ENCODE peak calls at places on chromosomes 6 and 20, in eight cellular contexts. S is KG1; G is central memory CD8-positive, alpha-beta T cell; I is NCI-H1417; K is HCEC 1CT; O is neuronal stem cell; H is BE2C; C is glutamatergic neuron. A is an unnamed sample.
A peak's percentile ranks its signal among the peaks of the same experiment; 100 is the strongest.

GRCh38 chr20:59182401-59183044 is 18.9 kb downstream of the ZNF831 start:
- DNase-seq in S (no peak), G (no peak), I (no peak), K (no peak), O (no peak), H (no peak), C (no peak), A (no peak)

GRCh38 chr6:162864901-162865300 is 137.1 kb downstream of the PACRG start:
- DNase-seq in S (no peak), G (no peak), I (no peak), K (no peak), O (no peak), H (no peak), C (no peak), A (no peak)

GRCh38 chr20:44909872-44910689 is at the start of gene PABPC1L:
- DNase-seq in S (peak; percentile 64), G (peak; percentile 45), I (peak; percentile 90), K (peak; percentile 64), O (peak; percentile 51), H (peak; percentile 69), C (peak; percentile 57), A (peak; percentile 86)

GRCh38 chr6:30447237-30447636 is 42.1 kb upstream of the HLA-E start:
- DNase-seq in S (no peak), G (no peak), I (no peak), K (peak; percentile 47), O (peak; percentile 29), H (peak; percentile 47), C (peak; percentile 54), A (no peak)

GRCh38 chr6:31820051-31820389 is 4.7 kb downstream of the HSPA1A start:
- DNase-seq in S (no peak), G (no peak), I (no peak), K (no peak), O (no peak), H (no peak), C (no peak), A (no peak)

GRCh38 chr6:34218691-34219090 is 18.0 kb upstream of the HMGA1 start:
- DNase-seq in S (no peak), G (no peak), I (no peak), K (no peak), O (no peak), H (no peak), C (no peak), A (no peak)

GRCh38 chr6:23728707-23729106 is 397.3 kb upstream of the NRSN1 start:
- DNase-seq in S (no peak), G (no peak), I (no peak), K (no peak), O (no peak), H (no peak), C (no peak), A (no peak)

GRCh38 chr6:15439410-15440022 is 193.6 kb downstream of the JARID2 start:
- DNase-seq in S (no peak), G (no peak), I (peak; percentile 29), K (no peak), O (peak; percentile 18), H (no peak), C (no peak), A (no peak)

GRCh38 chr6:169983651-169984050 is 232.2 kb downstream of the ERMARD start:
- DNase-seq in S (no peak), G (no peak), I (no peak), K (no peak), O (no peak), H (no peak), C (no peak), A (no peak)

GRCh38 chr20:24840121-24840713 is 108.9 kb upstream of the CST7 start:
- DNase-seq in S (no peak), G (no peak), I (no peak), K (no peak), O (no peak), H (no peak), C (no peak), A (no peak)

GRCh38 chr6:126086560-126086959 is 100.2 kb downstream of the TRMT11 start:
- DNase-seq in S (no peak), G (no peak), I (no peak), K (no peak), O (no peak), H (no peak), C (no peak), A (no peak)

GRCh38 chr20:45070932-45071632 is 29.8 kb downstream of the KCNS1 start:
- DNase-seq in S (no peak), G (no peak), I (no peak), K (peak; percentile 36), O (no peak), H (no peak), C (no peak), A (peak; percentile 48)

GRCh38 chr20:60408435-60408834 is 450.2 kb downstream of the CDH26 start:
- DNase-seq in S (no peak), G (no peak), I (no peak), K (no peak), O (no peak), H (no peak), C (no peak), A (no peak)

GRCh38 chr6:110053395-110054240 is 75.5 kb downstream of the GPR6 start:
- DNase-seq in S (no peak), G (no peak), I (peak; percentile 72), K (peak; percentile 61), O (peak; percentile 45), H (no peak), C (no peak), A (peak; percentile 50)

GRCh38 chr6:31727034-31727716 is 1.9 kb downstream of the DDAH2 start:
- DNase-seq in S (no peak), G (no peak), I (no peak), K (no peak), O (no peak), H (no peak), C (no peak), A (no peak)

GRCh38 chr6:134909701-134910595 is 40.0 kb downstream of the ALDH8A1 start:
- DNase-seq in S (no peak), G (no peak), I (peak; percentile 22), K (no peak), O (no peak), H (peak; percentile 39), C (peak; percentile 30), A (peak; percentile 17)

GRCh38 chr6:30709101-30709868 is 7.8 kb downstream of the MDC1 start:
- DNase-seq in S (no peak), G (no peak), I (no peak), K (no peak), O (no peak), H (no peak), C (no peak), A (no peak)

GRCh38 chr6:148869589-148869988 is 122.8 kb downstream of the UST start:
- DNase-seq in S (no peak), G (no peak), I (no peak), K (peak; percentile 98), O (no peak), H (no peak), C (no peak), A (peak; percentile 94)

GRCh38 chr6:144469144-144469575 is 184.0 kb downstream of the UTRN start:
- DNase-seq in S (no peak), G (no peak), I (no peak), K (no peak), O (no peak), H (no peak), C (no peak), A (no peak)

GRCh38 chr6:138773177-138774091 is at the start of gene CCDC28A:
- DNase-seq in S (peak; percentile 99), G (peak; percentile 92), I (peak; percentile 100), K (peak; percentile 96), O (peak; percentile 93), H (peak; percentile 90), C (peak; percentile 86), A (peak; percentile 89)

GRCh38 chr6:37695273-37695672 is 2.4 kb downstream of the MDGA1 start:
- DNase-seq in S (no peak), G (no peak), I (no peak), K (no peak), O (no peak), H (peak; percentile 43), C (no peak), A (no peak)

GRCh38 chr6:159941286-159942113 is 27.4 kb upstream of the IGF2R start:
- DNase-seq in S (no peak), G (no peak), I (peak; percentile 63), K (peak; percentile 67), O (no peak), H (no peak), C (no peak), A (peak; percentile 56)

GRCh38 chr6:81998432-81998831 is 246.0 kb upstream of the TENT5A start:
- DNase-seq in S (no peak), G (no peak), I (no peak), K (peak; percentile 87), O (no peak), H (no peak), C (no peak), A (peak; percentile 75)

GRCh38 chr20:22052025-22052527 is 346.6 kb downstream of the PAX1 start:
- DNase-seq in S (no peak), G (no peak), I (no peak), K (no peak), O (no peak), H (no peak), C (no peak), A (no peak)

GRCh38 chr6:18213439-18213838 is 50.9 kb downstream of the DEK start:
- DNase-seq in S (no peak), G (no peak), I (no peak), K (no peak), O (no peak), H (no peak), C (no peak), A (no peak)

GRCh38 chr6:136719280-136720044 is 72.8 kb downstream of the MAP3K5 start:
- DNase-seq in S (no peak), G (no peak), I (no peak), K (no peak), O (no peak), H (no peak), C (no peak), A (no peak)

GRCh38 chr6:150857062-150857905 is 8.2 kb upstream of the MTHFD1L start:
- DNase-seq in S (no peak), G (no peak), I (peak; percentile 38), K (peak; percentile 95), O (no peak), H (no peak), C (no peak), A (peak; percentile 94)

GRCh38 chr6:168166627-168167026 is 87.6 kb upstream of the FRMD1 start:
- DNase-seq in S (no peak), G (no peak), I (no peak), K (no peak), O (no peak), H (no peak), C (no peak), A (no peak)

GRCh38 chr6:4388675-4389074 is 253.3 kb upstream of the ECI2 start:
- DNase-seq in S (no peak), G (no peak), I (no peak), K (no peak), O (peak; percentile 11), H (no peak), C (no peak), A (peak; percentile 77)

GRCh38 chr6:34529665-34530327 is 26.3 kb downstream of the SPDEF start:
- DNase-seq in S (no peak), G (no peak), I (no peak), K (no peak), O (no peak), H (no peak), C (no peak), A (no peak)

GRCh38 chr6:28207244-28208179 is 17.6 kb upstream of the ZSCAN9 start:
- DNase-seq in S (no peak), G (no peak), I (peak; percentile 7), K (peak; percentile 44), O (peak; percentile 40), H (peak; percentile 38), C (peak; percentile 50), A (peak; percentile 29)

GRCh38 chr6:5082487-5083306 is 2.4 kb upstream of the PPP1R3G start:
- DNase-seq in S (no peak), G (no peak), I (no peak), K (peak; percentile 85), O (no peak), H (peak; percentile 45), C (no peak), A (peak; percentile 92)

GRCh38 chr6:32935551-32936246 is 5.1 kb downstream of the HLA-DMB start:
- DNase-seq in S (no peak), G (no peak), I (no peak), K (no peak), O (no peak), H (no peak), C (no peak), A (no peak)

GRCh38 chr6:158410784-158411183 is 98.5 kb downstream of the TULP4 start:
- DNase-seq in S (no peak), G (no peak), I (no peak), K (no peak), O (no peak), H (no peak), C (no peak), A (no peak)

A was measured in foreskin fibroblast.